ENCODE peak calls at places on chromosomes 6 and 20, in four cellular contexts. A, S, G and Y are unnamed samples.

GRCh38 chr20:41344938-41345728 is 4.5 kb downstream of the LPIN3 start:
- DNase-seq in A (no peak), S (no peak), G (no peak), Y (no peak)

GRCh38 chr6:169661357-169661756 is 40.5 kb downstream of the WDR27 start:
- DNase-seq in A (no peak), S (peak), G (no peak), Y (peak)

GRCh38 chr6:79608334-79609224 is 22.6 kb upstream of the SH3BGRL2 start:
- DNase-seq in A (no peak), S (no peak), G (no peak), Y (no peak)

GRCh38 chr6:163773646-163774045 is 359.1 kb downstream of the QKI start:
- DNase-seq in A (no peak), S (no peak), G (no peak), Y (no peak)

GRCh38 chr6:169339731-169340314 is 86.2 kb upstream of the THBS2 start:
- DNase-seq in A (no peak), S (no peak), G (no peak), Y (peak)

GRCh38 chr6:155241966-155242365 is 21.8 kb upstream of the CLDN20 start:
- DNase-seq in A (no peak), S (no peak), G (no peak), Y (no peak)

GRCh38 chr6:42251911-42252637 is 34.4 kb upstream of the MRPS10 start:
- DNase-seq in A (no peak), S (no peak), G (no peak), Y (no peak)

GRCh38 chr6:116165596-116165995 is 39.7 kb upstream of the COL10A1 start:
- DNase-seq in A (no peak), S (no peak), G (no peak), Y (no peak)

GRCh38 chr20:709421-709820 is 33.8 kb upstream of the SCRT2 start:
- DNase-seq in A (no peak), S (peak), G (no peak), Y (no peak)

GRCh38 chr20:47493175-47493953 is 8.3 kb upstream of the NCOA3 start:
- DNase-seq in A (peak), S (peak), G (no peak), Y (peak)

GRCh38 chr20:58577139-58577806 is 62.1 kb upstream of the APCDD1L start:
- DNase-seq in A (no peak), S (peak), G (no peak), Y (no peak)

GRCh38 chr6:114304304-114304887 is 38.4 kb downstream of the HS3ST5 start:
- DNase-seq in A (no peak), S (no peak), G (no peak), Y (no peak)

GRCh38 chr20:10412591-10413408 is 21.2 kb downstream of the MKKS start:
- DNase-seq in A (no peak), S (no peak), G (no peak), Y (no peak)

GRCh38 chr20:44448753-44449546 is 26.7 kb upstream of the TTPAL start:
- DNase-seq in A (peak), S (no peak), G (no peak), Y (no peak)

GRCh38 chr20:63015147-63015664 is 8.4 kb upstream of the BHLHE23 start:
- DNase-seq in A (no peak), S (no peak), G (no peak), Y (no peak)

GRCh38 chr20:7291946-7292345 is 524.5 kb downstream of the BMP2 start:
- DNase-seq in A (no peak), S (no peak), G (no peak), Y (no peak)

GRCh38 chr20:33521461-33521860 is 31.6 kb downstream of the CBFA2T2 start:
- DNase-seq in A (no peak), S (no peak), G (no peak), Y (no peak)

GRCh38 chr6:126170875-126171489 is 168.9 kb upstream of the CENPW start:
- DNase-seq in A (peak), S (no peak), G (no peak), Y (peak)

GRCh38 chr6:7088076-7088742 is 19.6 kb upstream of the RREB1 start:
- DNase-seq in A (no peak), S (no peak), G (no peak), Y (no peak)

GRCh38 chr6:16769986-16770376 is 8.7 kb upstream of the ATXN1 start:
- DNase-seq in A (no peak), S (no peak), G (no peak), Y (no peak)

GRCh38 chr6:166940643-166941068 is 15.7 kb downstream of the RNASET2 start:
- DNase-seq in A (no peak), S (no peak), G (peak), Y (no peak)

GRCh38 chr20:59183751-59184150 is 20.1 kb downstream of the ZNF831 start:
- DNase-seq in A (no peak), S (no peak), G (no peak), Y (no peak)

GRCh38 chr20:51385941-51386530 is 156.5 kb downstream of the NFATC2 start:
- DNase-seq in A (no peak), S (peak), G (no peak), Y (no peak)

GRCh38 chr6:79558099-79558498 is 20.9 kb upstream of the LCA5 start:
- DNase-seq in A (no peak), S (no peak), G (no peak), Y (no peak)